ENCODE peak calls at places on chromosome 1, in nine cellular contexts. N is stimulated activated CD8-positive, alpha-beta memory T cell treated with anti-CD3 and anti-CD28 coated beads, Interleukin-4, amount 100 ng/mL, for 1 hour; I is KBM-7; E is GM04503; O is mesendoderm; Z is tibial artery; S is GM13977; T is endothelial cell of umbilical vein; G is progenitor cell of endocrine pancreas. J is an unnamed sample.
A peak's percentile ranks its signal among the peaks of the same experiment; 100 is the strongest.

GRCh38 chr1:34831721-34832246 is 27.8 kb downstream of the SMIM12 start:
- DNase-seq in N (no peak), I (no peak), S (no peak), G (no peak), Z (no peak), E (no peak), O (no peak), T (peak; percentile 82), J (peak; percentile 30)

GRCh38 chr1:181044449-181044966 is 10.7 kb downstream of the MR1 start:
- DNase-seq in T (no peak), I (no peak), N (no peak), G (no peak), O (no peak), S (peak; percentile 72), Z (no peak), E (no peak), J (no peak)

GRCh38 chr1:120178799-120179419 is 2.6 kb upstream of the SEC22B start:
- DNase-seq in E (no peak), N (no peak), O (peak; percentile 40), I (no peak), S (no peak), T (no peak), Z (no peak), G (no peak), J (no peak)

GRCh38 chr1:153957744-153958110 is 685 bp downstream of the CRTC2 start:
- DNase-seq in Z (no peak), T (peak; percentile 31), I (peak; percentile 64), O (peak; percentile 42), N (no peak), E (no peak), S (peak; percentile 69), G (no peak), J (no peak)

GRCh38 chr1:106465666-106466065 is 590.8 kb upstream of the PRMT6 start:
- DNase-seq in G (no peak), T (no peak), E (peak; percentile 3), I (no peak), S (no peak), N (no peak), O (no peak), Z (no peak), J (no peak)

GRCh38 chr1:147892216-147892615 is 10.4 kb upstream of the GJA8 start:
- DNase-seq in G (no peak), I (peak; percentile 27), S (no peak), Z (no peak), O (peak; percentile 49), E (no peak), T (no peak), N (no peak), J (no peak)

GRCh38 chr1:107940178-107940577 is 24.8 kb downstream of the VAV3 start:
- DNase-seq in E (no peak), N (no peak), O (no peak), S (no peak), G (no peak), T (no peak), Z (no peak), I (no peak), J (no peak)

GRCh38 chr1:245294021-245294420 is 139.2 kb downstream of the KIF26B start:
- DNase-seq in N (no peak), T (no peak), Z (no peak), E (no peak), O (no peak), I (no peak), S (no peak), G (no peak), J (no peak)

GRCh38 chr1:229600229-229600628 is 25.7 kb downstream of the TAF5L start:
- DNase-seq in T (no peak), Z (no peak), G (no peak), O (no peak), S (no peak), N (no peak), E (no peak), I (no peak), J (no peak)

GRCh38 chr1:14100444-14100843 is 400.5 kb downstream of the PRDM2 start:
- DNase-seq in T (no peak), S (no peak), I (no peak), E (no peak), N (no peak), G (no peak), O (no peak), Z (no peak), J (no peak)

GRCh38 chr1:245366886-245367285 is 212.1 kb downstream of the KIF26B start:
- DNase-seq in G (no peak), O (no peak), I (no peak), S (no peak), E (no peak), Z (peak; percentile 56), N (no peak), T (no peak), J (no peak)

GRCh38 chr1:57889686-57890360 is 466.0 kb upstream of the DAB1 start:
- DNase-seq in E (no peak), Z (no peak), I (no peak), G (no peak), T (no peak), O (no peak), N (no peak), S (no peak), J (no peak)

GRCh38 chr1:179178965-179179364 is 50.5 kb downstream of the ABL2 start:
- DNase-seq in S (no peak), Z (no peak), T (peak; percentile 40), E (peak; percentile 57), G (no peak), I (no peak), O (no peak), N (no peak), J (no peak)

GRCh38 chr1:220928725-220929297 is 49.6 kb downstream of the HLX start:
- DNase-seq in S (no peak), G (no peak), Z (no peak), E (no peak), O (no peak), N (no peak), T (no peak), I (no peak), J (no peak)

GRCh38 chr1:225567789-225568188 is 85.1 kb downstream of the ENAH start:
- DNase-seq in G (no peak), T (peak; percentile 22), E (no peak), S (no peak), Z (no peak), N (no peak), O (peak; percentile 75), I (no peak), J (no peak)

GRCh38 chr1:24805534-24806301 is 60.5 kb downstream of the CLIC4 start:
- DNase-seq in G (no peak), N (no peak), I (no peak), S (no peak), E (peak; percentile 40), Z (no peak), O (no peak), T (peak; percentile 95), J (no peak)

GRCh38 chr1:20494609-20495311 is 8.8 kb upstream of the CAMK2N1 start:
- DNase-seq in E (peak; percentile 83), O (no peak), T (peak; percentile 87), Z (peak; percentile 17), G (no peak), S (no peak), I (no peak), N (no peak), J (no peak)

GRCh38 chr1:10186453-10187319 is 23.7 kb upstream of the KIF1B start:
- DNase-seq in G (no peak), E (peak; percentile 70), Z (no peak), S (no peak), T (no peak), O (peak; percentile 39), N (no peak), I (peak; percentile 43), J (no peak)

GRCh38 chr1:21514245-21514644 is 5.0 kb downstream of the ALPL start:
- DNase-seq in S (peak; percentile 56), E (no peak), N (no peak), G (no peak), O (no peak), I (no peak), Z (no peak), T (no peak), J (no peak)

GRCh38 chr1:81800741-81801031 is at the start of gene ADGRL2:
- DNase-seq in T (no peak), G (peak; percentile 53), O (no peak), E (no peak), S (no peak), Z (no peak), N (no peak), I (no peak), J (no peak)

GRCh38 chr1:155093938-155094621 is 15.4 kb downstream of the EFNA3 start:
- DNase-seq in N (no peak), G (no peak), S (no peak), I (peak; percentile 71), O (peak; percentile 70), T (peak; percentile 74), Z (no peak), E (no peak), J (peak; percentile 54)

GRCh38 chr1:27686223-27686990 is 14.4 kb upstream of the IFI6 start:
- DNase-seq in E (no peak), N (no peak), T (no peak), G (no peak), I (no peak), S (no peak), O (peak; percentile 11), Z (no peak), J (no peak)

GRCh38 chr1:223755432-223755792 is 43.1 kb downstream of the CAPN2 start:
- DNase-seq in Z (no peak), S (no peak), O (no peak), T (no peak), E (no peak), G (no peak), N (no peak), I (no peak), J (no peak)

GRCh38 chr1:44524180-44524579 is 119.1 kb downstream of the RNF220 start:
- DNase-seq in N (no peak), O (peak; percentile 96), G (no peak), S (no peak), E (no peak), I (no peak), T (no peak), Z (no peak), J (peak; percentile 70)

GRCh38 chr1:117606608-117607261 is 887 bp downstream of the TENT5C start:
- DNase-seq in G (peak; percentile 25), O (peak; percentile 51), I (peak; percentile 75), Z (no peak), E (no peak), N (peak; percentile 23), T (no peak), S (no peak), J (peak; percentile 54)

GRCh38 chr1:36988311-36988710 is 46.0 kb downstream of the GRIK3 start:
- DNase-seq in I (no peak), T (no peak), S (no peak), N (no peak), E (no peak), Z (no peak), G (no peak), O (no peak), J (no peak)

GRCh38 chr1:94081566-94082344 is 39.2 kb downstream of the ABCA4 start:
- DNase-seq in N (no peak), I (no peak), T (no peak), S (no peak), Z (no peak), G (no peak), E (peak; percentile 88), O (no peak), J (no peak)

GRCh38 chr1:21175670-21176581 is 771 bp downstream of the EIF4G3 start:
- DNase-seq in T (peak; percentile 51), I (no peak), S (peak; percentile 55), N (no peak), G (peak; percentile 22), Z (no peak), O (peak; percentile 78), E (no peak), J (no peak)

GRCh38 chr1:18901147-18901951 is 1.0 kb downstream of the ALDH4A1 start:
- DNase-seq in Z (no peak), O (no peak), S (no peak), G (no peak), T (no peak), I (no peak), E (no peak), N (no peak), J (no peak)

GRCh38 chr1:20061866-20062265 is 8.1 kb upstream of the PLA2G5 start:
- DNase-seq in E (no peak), G (no peak), S (no peak), N (no peak), I (peak; percentile 20), Z (no peak), T (no peak), O (no peak), J (no peak)

GRCh38 chr1:81414417-81415087 is 386.2 kb upstream of the ADGRL2 start:
- DNase-seq in E (no peak), G (peak; percentile 40), N (no peak), O (peak; percentile 74), S (peak; percentile 64), I (peak; percentile 15), Z (peak; percentile 82), T (peak; percentile 66), J (peak; percentile 96)